ENCODE peak calls at places on chromosomes 4 and X, in six cellular contexts. L, C, U, Q, K and X are unnamed samples.

GRCh38 chr4:157572291-157572690 is 351.8 kb downstream of the GRIA2 start:
- DNase-seq in L (no peak), C (no peak), U (no peak), Q (no peak), K (no peak), X (no peak)

GRCh38 chr4:1053080-1053661 is 41.7 kb downstream of the FGFRL1 start:
- DNase-seq in L (no peak), C (peak), U (no peak), Q (peak), K (no peak), X (no peak)

GRCh38 chr4:39814403-39815185 is 116.7 kb downstream of the UBE2K start:
- DNase-seq in L (no peak), C (no peak), U (peak), Q (peak), K (no peak), X (no peak)

GRCh38 chr4:128517096-128517738 is 229.6 kb upstream of the PGRMC2 start:
- DNase-seq in L (no peak), C (no peak), U (no peak), Q (no peak), K (no peak), X (no peak)

GRCh38 chrX:108537005-108537404 is 97.4 kb downstream of the COL4A5 start:
- DNase-seq in L (no peak), C (peak), U (peak), Q (peak), K (no peak), X (peak)

GRCh38 chr4:52704676-52705075 is 45.6 kb upstream of the USP46 start:
- DNase-seq in L (no peak), C (no peak), U (no peak), Q (no peak), K (no peak), X (no peak)

GRCh38 chrX:79592259-79592658 is 225.1 kb upstream of the ITM2A start:
- DNase-seq in L (no peak), C (peak), U (no peak), Q (no peak), K (no peak), X (no peak)

GRCh38 chr4:4960574-4960973 is 58.7 kb downstream of the CYTL1 start:
- DNase-seq in L (no peak), C (no peak), U (no peak), Q (no peak), K (no peak), X (no peak)

GRCh38 chr4:67918428-67918827 is 34.6 kb upstream of the TMPRSS11D start:
- DNase-seq in L (no peak), C (peak), U (peak), Q (peak), K (no peak), X (no peak)

GRCh38 chr4:158302076-158302866 is 92.0 kb downstream of the TMEM144 start:
- DNase-seq in L (no peak), C (peak), U (no peak), Q (no peak), K (no peak), X (no peak)

GRCh38 chrX:63275127-63275526 is 76.0 kb downstream of the SPIN4 start:
- DNase-seq in L (peak), C (peak), U (peak), Q (peak), K (no peak), X (no peak)

GRCh38 chr4:109207060-109207459 is 95.4 kb downstream of the COL25A1 start:
- DNase-seq in L (no peak), C (peak), U (no peak), Q (peak), K (no peak), X (no peak)

GRCh38 chrX:2266445-2267349 is 234.1 kb downstream of the DHRSX start:
- DNase-seq in L (no peak), C (no peak), U (no peak), Q (no peak), K (no peak), X (no peak)

GRCh38 chr4:8181844-8182243 is 17.2 kb upstream of the SH3TC1 start:
- DNase-seq in L (peak), C (no peak), U (no peak), Q (no peak), K (no peak), X (no peak)

GRCh38 chrX:128807367-128807766 is 715.9 kb downstream of the SMARCA1 start:
- DNase-seq in L (no peak), C (no peak), U (peak), Q (no peak), K (no peak), X (no peak)

GRCh38 chr4:153233761-153234371 is 29.6 kb downstream of the TRIM2 start:
- DNase-seq in L (peak), C (peak), U (no peak), Q (no peak), K (no peak), X (no peak)

GRCh38 chrX:11374570-11374969 is 81.4 kb downstream of the AMELX start:
- DNase-seq in L (no peak), C (peak), U (no peak), Q (no peak), K (no peak), X (no peak)

GRCh38 chrX:118350715-118351114 is 4.8 kb downstream of the WDR44 start:
- DNase-seq in L (no peak), C (no peak), U (no peak), Q (no peak), K (no peak), X (no peak)

GRCh38 chrX:16702700-16703599 is 9.5 kb downstream of the CTPS2 start:
- DNase-seq in L (peak), C (no peak), U (no peak), Q (no peak), K (no peak), X (no peak)

GRCh38 chrX:68938244-68939004 is 109.6 kb downstream of the EFNB1 start:
- DNase-seq in L (peak), C (no peak), U (no peak), Q (no peak), K (no peak), X (no peak)

GRCh38 chr4:184288451-184289178 is 70.9 kb upstream of the ENPP6 start:
- DNase-seq in L (peak), C (no peak), U (peak), Q (no peak), K (no peak), X (peak)

GRCh38 chr4:65918872-65919271 is 248.6 kb upstream of the EPHA5 start:
- DNase-seq in L (no peak), C (no peak), U (no peak), Q (no peak), K (no peak), X (no peak)

GRCh38 chrX:52368368-52369055 is at the start of gene XAGE2:
- DNase-seq in L (no peak), C (no peak), U (no peak), Q (no peak), K (no peak), X (no peak)

GRCh38 chr4:173532725-173533511 is 2.9 kb upstream of the HAND2 start:
- DNase-seq in L (no peak), C (no peak), U (no peak), Q (no peak), K (no peak), X (no peak)

GRCh38 chr4:6076391-6076790 is 58.2 kb upstream of the C4orf50 start:
- DNase-seq in L (no peak), C (peak), U (no peak), Q (no peak), K (no peak), X (no peak)

GRCh38 chr4:151613290-151613689 is 147.5 kb downstream of the GATB start:
- DNase-seq in L (no peak), C (no peak), U (no peak), Q (peak), K (no peak), X (no peak)
- H3K4me3 ChIP-seq in L (no peak), C (no peak), U (no peak), Q (no peak), K (no peak), X (no peak)

DNA sequence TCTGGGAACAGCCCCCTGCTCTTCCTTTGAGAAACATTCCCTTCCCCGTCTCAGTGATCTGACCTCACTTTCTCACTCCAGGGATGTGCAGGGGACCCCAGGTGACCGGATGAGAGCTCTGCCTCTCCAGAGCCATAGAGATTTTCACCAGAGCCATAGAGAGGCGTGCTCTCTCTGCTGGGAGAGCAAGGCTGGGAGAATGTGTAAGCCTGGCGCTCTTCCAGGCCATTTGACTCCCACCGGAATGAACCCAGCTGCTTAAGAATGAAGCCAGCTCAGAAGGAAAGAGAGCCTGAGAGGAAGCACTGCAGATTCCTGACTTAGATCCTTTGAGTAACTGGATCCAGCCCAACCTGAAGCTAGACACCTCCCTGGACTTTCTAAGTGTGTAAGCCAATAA is 106.4 kb downstream of the DHX15 start:
- DNase-seq in L (no peak), C (peak), U (no peak), Q (peak), K (no peak), X (no peak)
- TF ChIP-seq CTCF in L (no peak), C (no peak), U (no peak), Q (no peak), K (no peak), X (no peak)

GRCh38 chrX:71996138-71996537 is 85.5 kb downstream of the NHSL2 start:
- DNase-seq in L (peak), C (peak), U (no peak), Q (no peak), K (no peak), X (no peak)
- H3K4me3 ChIP-seq in L (no peak), C (no peak), U (no peak), Q (no peak), K (no peak), X (no peak)

DNA sequence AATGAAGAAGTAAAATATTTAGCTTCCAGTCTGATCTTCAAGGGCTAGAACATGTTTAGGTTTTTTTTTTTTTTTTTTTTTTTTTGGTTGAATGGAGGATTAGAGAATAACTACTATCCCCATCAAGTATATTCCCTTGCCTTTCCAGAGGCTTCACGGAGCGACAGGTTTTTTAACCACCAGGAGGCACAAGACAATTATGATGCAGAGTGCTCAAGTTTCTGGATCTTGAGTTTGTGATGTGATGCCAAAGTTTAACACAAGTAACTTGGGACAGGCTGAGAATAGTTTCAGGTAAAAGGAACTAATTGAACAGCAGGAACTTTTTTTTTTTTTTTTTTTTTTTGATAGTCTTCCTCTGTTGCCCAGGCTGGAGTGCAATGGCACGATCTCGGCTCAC is 30.3 kb downstream of the CCNI start:
- DNase-seq in L (no peak), C (peak), U (no peak), Q (peak), K (no peak), X (no peak)
- TF ChIP-seq CTCF in L (peak), C (peak), U (no peak), Q (peak), K (no peak), X (no peak)

DNA sequence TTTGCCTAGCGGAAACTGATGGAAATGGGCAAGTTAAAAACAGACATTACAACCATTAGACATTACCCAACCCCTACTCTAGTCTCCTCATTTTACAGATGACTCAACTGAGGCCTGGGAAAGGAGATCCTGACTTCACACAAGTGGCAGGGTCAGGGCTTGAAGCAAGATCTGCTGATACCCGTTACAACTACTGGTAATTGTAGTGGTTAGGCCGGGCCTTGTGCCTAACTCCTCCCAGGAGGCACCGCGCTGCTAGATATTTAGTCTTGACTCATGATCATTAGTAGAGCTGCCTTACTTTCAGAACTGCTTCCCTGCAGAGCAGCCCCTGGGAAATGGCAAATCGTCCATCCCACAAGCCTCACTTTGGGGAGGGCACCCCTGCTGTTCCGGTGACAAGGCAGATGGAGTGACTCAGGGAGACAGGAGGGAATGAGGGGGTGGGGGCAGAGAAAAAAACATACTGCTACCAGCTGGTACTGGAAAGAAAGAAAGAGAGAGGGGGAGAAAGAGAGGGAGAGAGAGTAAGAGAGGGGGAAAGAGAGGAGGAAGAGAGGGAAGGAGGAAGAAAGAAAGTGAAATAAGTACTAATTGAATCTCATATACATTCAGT is 12.2 kb downstream of the ARHGEF6 start:
- DNase-seq in L (peak), C (peak), U (peak), Q (no peak), K (no peak), X (peak)
- H3K4me3 ChIP-seq in L (no peak), C (peak), U (peak), Q (no peak), K (no peak), X (peak)